ENCODE peak calls at places on chromosomes 5 and 9, in six cellular contexts. J is OCI-M1; X is omental fat pad; W is stimulated activated CD4-positive, alpha-beta T cell treated with anti-CD3 and anti-CD28 coated beads, Interleukin-1b, Interleukin-23, amount 100 ng/mL, for 48 hours; V is activated CD8-positive, alpha-beta memory T cell treated with anti-CD3 and anti-CD28 coated beads, Interleukin-2, amount 10 ng/mL, durations not matched to agents 7 days and 5 days; N is Ammon's horn. E is an unnamed sample.
A peak's percentile ranks its signal among the peaks of the same experiment; 100 is the strongest.

GRCh38 chr9:83081846-83082245 is 18.9 kb upstream of the RASEF start:
- DNase-seq in J (no peak), X (no peak), W (no peak), V (no peak), N (no peak), E (no peak)

GRCh38 chr9:121299467-121300282 is 31.7 kb downstream of the GSN start:
- DNase-seq in J (no peak), X (no peak), W (no peak), V (no peak), N (no peak), E (no peak)

GRCh38 chr5:42506662-42507061 is 83.4 kb downstream of the GHR start:
- DNase-seq in J (no peak), X (no peak), W (no peak), V (no peak), N (no peak), E (no peak)

GRCh38 chr5:139134906-139135305 is 63.3 kb downstream of the SIL1 start:
- DNase-seq in J (no peak), X (no peak), W (no peak), V (no peak), N (no peak), E (no peak)

GRCh38 chr5:98425626-98426025 is 347.8 kb upstream of the RGMB start:
- DNase-seq in J (no peak), X (no peak), W (no peak), V (no peak), N (peak; percentile 39), E (no peak)

GRCh38 chr5:175685701-175686350 is 28.0 kb downstream of the HRH2 start:
- DNase-seq in J (no peak), X (peak; percentile 14), W (no peak), V (no peak), N (no peak), E (no peak)

GRCh38 chr9:115004535-115004934 is 74.1 kb upstream of the TNFSF8 start:
- DNase-seq in J (no peak), X (no peak), W (no peak), V (no peak), N (no peak), E (no peak)

GRCh38 chr5:1729641-1730486 is 69.8 kb downstream of the MRPL36 start:
- DNase-seq in J (no peak), X (no peak), W (no peak), V (no peak), N (no peak), E (no peak)

GRCh38 chr5:60325870-60326269 is 374.1 kb downstream of the DEPDC1B start:
- DNase-seq in J (no peak), X (no peak), W (no peak), V (no peak), N (no peak), E (no peak)

GRCh38 chr9:101462558-101462957 is 27.0 kb upstream of the ALDOB start:
- DNase-seq in J (peak; percentile 68), X (no peak), W (no peak), V (no peak), N (no peak), E (no peak)

GRCh38 chr9:16090907-16091629 is 538.2 kb downstream of the CCDC171 start:
- DNase-seq in J (peak; percentile 57), X (no peak), W (no peak), V (no peak), N (no peak), E (no peak)

GRCh38 chr5:5360878-5361520 is 61.5 kb upstream of the ICE1 start:
- DNase-seq in J (no peak), X (no peak), W (no peak), V (no peak), N (no peak), E (no peak)

GRCh38 chr9:38067611-38067891 is 1.5 kb downstream of the SHB start:
- DNase-seq in J (no peak), X (no peak), W (no peak), V (no peak), N (no peak), E (no peak)

GRCh38 chr5:98110270-98110669 is 663.2 kb upstream of the RGMB start:
- DNase-seq in J (no peak), X (no peak), W (no peak), V (no peak), N (no peak), E (peak; percentile 46)

GRCh38 chr5:133735346-133735745 is 123.0 kb upstream of the FSTL4 start:
- DNase-seq in J (no peak), X (no peak), W (no peak), V (peak; percentile 16), N (no peak), E (no peak)

GRCh38 chr5:65334077-65334476 is 147.6 kb downstream of the ADAMTS6 start:
- DNase-seq in J (no peak), X (no peak), W (no peak), V (no peak), N (no peak), E (no peak)

GRCh38 chr5:100131161-100131560 is 404.0 kb upstream of the FAM174A start:
- DNase-seq in J (no peak), X (no peak), W (no peak), V (no peak), N (no peak), E (no peak)

GRCh38 chr9:133687856-133688761 is 50.0 kb downstream of the SARDH start:
- DNase-seq in J (no peak), X (no peak), W (no peak), V (no peak), N (no peak), E (no peak)

GRCh38 chr5:179418972-179419371 is 73.7 kb upstream of the ADAMTS2 start:
- DNase-seq in J (no peak), X (no peak), W (no peak), V (no peak), N (no peak), E (no peak)

GRCh38 chr5:135437796-135438560 is 9.2 kb downstream of the DCANP1 start:
- DNase-seq in J (no peak), X (no peak), W (no peak), V (peak; percentile 36), N (peak; percentile 45), E (no peak)

GRCh38 chr9:34375901-34376595 is 650 bp downstream of the MYORG start:
- DNase-seq in J (no peak), X (peak; percentile 28), W (peak; percentile 39), V (peak; percentile 83), N (peak; percentile 54), E (no peak)

GRCh38 chr9:22169243-22169642 is 160.1 kb upstream of the CDKN2B start:
- DNase-seq in J (peak; percentile 62), X (no peak), W (no peak), V (no peak), N (no peak), E (no peak)

GRCh38 chr5:133122711-133123110 is 70.9 kb downstream of the HSPA4 start:
- DNase-seq in J (no peak), X (no peak), W (no peak), V (no peak), N (no peak), E (no peak)

GRCh38 chr9:94159069-94159915 is 75.0 kb downstream of the PTPDC1 start:
- DNase-seq in J (no peak), X (no peak), W (no peak), V (no peak), N (no peak), E (no peak)

GRCh38 chr5:6829150-6829784 is 116.0 kb downstream of the TENT4A start:
- DNase-seq in J (no peak), X (no peak), W (peak; percentile 78), V (peak; percentile 84), N (peak; percentile 25), E (no peak)

GRCh38 chr5:32092938-32093812 is 80.9 kb downstream of the GOLPH3 start:
- DNase-seq in J (peak; percentile 82), X (peak; percentile 40), W (peak; percentile 65), V (peak; percentile 78), N (peak; percentile 89), E (peak; percentile 48)

GRCh38 chr9:93093081-93093448 is 3.0 kb upstream of the CARD19 start:
- DNase-seq in J (no peak), X (peak; percentile 12), W (no peak), V (no peak), N (no peak), E (no peak)

GRCh38 chr9:37229882-37230482 is 109.6 kb downstream of the ZCCHC7 start:
- DNase-seq in J (no peak), X (no peak), W (no peak), V (no peak), N (no peak), E (no peak)

GRCh38 chr9:132726561-132727150 is 56.4 kb downstream of the GTF3C4 start:
- DNase-seq in J (no peak), X (no peak), W (no peak), V (no peak), N (no peak), E (no peak)